ENCODE peak calls at places on chromosomes 1 and 21, in five cellular contexts. R, T, W, J and D are unnamed samples.

GRCh38 chr1:110616587-110616986 is 10.4 kb upstream of the KCNA2 start:
- DNase-seq in R (no peak), T (no peak), J (no peak), W (peak), D (no peak)

GRCh38 chr1:75135829-75136142 is 1.6 kb downstream of the LHX8 start:
- DNase-seq in R (no peak), T (no peak), J (no peak), W (no peak), D (no peak)

GRCh38 chr1:212234431-212235298 is 50.5 kb upstream of the PPP2R5A start:
- DNase-seq in R (peak), J (no peak), W (peak), T (no peak), D (no peak)

GRCh38 chr1:16981269-16981849 is 939 bp upstream of the MFAP2 start:
- DNase-seq in W (no peak), J (no peak), R (no peak), T (no peak), D (no peak)

GRCh38 chr1:221741364-221741970 is 422 bp downstream of the DUSP10 start:
- DNase-seq in J (no peak), R (no peak), T (no peak), W (peak), D (no peak)

GRCh38 chr1:41653574-41653973 is 169.1 kb upstream of the EDN2 start:
- DNase-seq in T (no peak), R (no peak), W (no peak), J (no peak), D (no peak)

GRCh38 chr1:101757985-101758384 is 238.7 kb downstream of the OLFM3 start:
- DNase-seq in R (no peak), W (no peak), T (no peak), J (no peak), D (no peak)

GRCh38 chr1:220313576-220313975 is 41.3 kb upstream of the RAB3GAP2 start:
- DNase-seq in W (no peak), J (no peak), T (no peak), R (no peak), D (no peak)

GRCh38 chr1:158652721-158653334 is 33.7 kb downstream of the SPTA1 start:
- DNase-seq in W (no peak), R (no peak), T (no peak), J (no peak), D (no peak)

GRCh38 chr21:35084869-35085268 is 35.8 kb upstream of the RUNX1 start:
- DNase-seq in W (no peak), J (no peak), T (no peak), R (no peak), D (no peak)

GRCh38 chr1:244094880-244095522 is 43.9 kb downstream of the ZBTB18 start:
- DNase-seq in T (no peak), J (no peak), R (no peak), W (no peak), D (no peak)

GRCh38 chr21:35136586-35137254 is 87.6 kb upstream of the RUNX1 start:
- DNase-seq in R (peak), W (peak), J (no peak), T (no peak), D (no peak)

GRCh38 chr21:46145159-46145839 is 10.1 kb downstream of the FTCD start:
- DNase-seq in T (no peak), J (no peak), W (no peak), R (no peak), D (no peak)

GRCh38 chr1:39391741-39392679 is 99.4 kb upstream of the BMP8A start:
- DNase-seq in W (no peak), T (no peak), J (no peak), R (peak), D (no peak)

GRCh38 chr1:44239337-44239960 is 26.2 kb downstream of the DMAP1 start:
- DNase-seq in T (no peak), W (peak), R (peak), J (no peak), D (no peak)

GRCh38 chr1:93552751-93553455 is 105.0 kb downstream of the FNBP1L start:
- DNase-seq in R (peak), J (no peak), T (no peak), W (no peak), D (no peak)

GRCh38 chr1:175072131-175072941 is 4.7 kb downstream of the TNN start:
- DNase-seq in W (no peak), J (no peak), R (no peak), T (peak), D (no peak)

GRCh38 chr1:170593612-170594011 is 61.6 kb downstream of the GORAB start:
- DNase-seq in J (no peak), W (no peak), R (no peak), T (no peak), D (no peak)

DNA sequence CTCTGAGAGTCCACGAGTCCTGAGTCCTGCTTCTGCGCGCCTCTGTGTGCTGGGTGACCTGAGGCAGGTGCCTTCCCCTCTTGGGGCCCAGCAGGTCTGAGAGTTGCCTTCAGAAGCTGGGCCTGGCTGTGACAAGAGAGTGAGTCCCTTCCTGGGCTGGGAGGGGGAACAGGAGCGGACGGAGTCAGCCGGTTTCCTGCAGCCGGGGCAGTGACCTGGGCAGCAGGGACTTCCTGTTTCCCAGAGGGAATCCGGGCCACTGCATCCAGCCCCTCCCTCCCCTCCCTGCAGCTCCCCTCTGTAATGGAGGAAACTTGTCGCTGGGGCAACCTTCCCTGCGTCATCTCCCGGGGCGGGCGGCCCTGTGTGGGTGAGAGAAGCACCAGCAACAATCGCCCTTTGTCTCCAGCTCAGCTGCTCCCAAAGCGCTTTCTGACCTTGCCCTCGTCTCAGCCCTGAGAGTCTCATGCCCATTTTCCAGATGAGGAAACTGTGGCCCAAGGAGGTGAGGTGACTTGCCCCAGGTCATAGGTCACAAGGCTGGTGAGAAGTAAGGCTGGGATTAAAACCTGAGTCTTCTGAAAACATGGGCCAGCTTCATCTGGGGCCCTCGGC is 61.1 kb downstream of the SDC3 start:
- DNase-seq in J (no peak), R (peak), W (peak), T (no peak), D (no peak)
- TF ChIP-seq POLR2AphosphoS5 in J (no peak), R (peak), W (no peak), T (no peak), D (no peak)

GRCh38 chr1:178727014-178727895 is 2.2 kb downstream of the RALGPS2 start:
- DNase-seq in J (no peak), T (no peak), W (no peak), R (no peak), D (no peak)
- TF ChIP-seq TAF1 in J (no peak), T (no peak), W (no peak), R (no peak), D (no peak)

DNA sequence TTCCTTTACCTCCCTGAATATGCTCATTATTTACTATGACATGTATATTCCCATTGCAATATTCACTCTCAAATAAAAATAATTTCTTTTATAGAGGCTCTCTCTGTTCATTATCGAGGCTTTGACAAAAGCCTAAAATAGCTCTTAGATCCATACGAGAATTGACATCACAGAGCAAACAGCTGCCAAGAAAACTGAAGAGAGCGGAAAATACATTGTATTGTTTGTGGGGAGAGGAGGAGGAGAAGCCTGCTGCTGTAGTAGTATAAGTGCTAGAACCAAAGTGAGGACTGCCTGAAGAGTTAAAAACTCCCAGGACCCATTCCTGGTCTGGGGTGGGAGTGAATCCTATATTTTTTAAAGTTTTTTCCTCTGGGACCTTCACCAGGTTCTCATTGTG is 1768.5 kb downstream of the BRINP3 start:
- DNase-seq in J (no peak), T (no peak), W (no peak), R (no peak), D (no peak)
- TF ChIP-seq POLR2A in J (no peak), T (no peak), W (no peak), R (no peak), D (no peak)

DNA sequence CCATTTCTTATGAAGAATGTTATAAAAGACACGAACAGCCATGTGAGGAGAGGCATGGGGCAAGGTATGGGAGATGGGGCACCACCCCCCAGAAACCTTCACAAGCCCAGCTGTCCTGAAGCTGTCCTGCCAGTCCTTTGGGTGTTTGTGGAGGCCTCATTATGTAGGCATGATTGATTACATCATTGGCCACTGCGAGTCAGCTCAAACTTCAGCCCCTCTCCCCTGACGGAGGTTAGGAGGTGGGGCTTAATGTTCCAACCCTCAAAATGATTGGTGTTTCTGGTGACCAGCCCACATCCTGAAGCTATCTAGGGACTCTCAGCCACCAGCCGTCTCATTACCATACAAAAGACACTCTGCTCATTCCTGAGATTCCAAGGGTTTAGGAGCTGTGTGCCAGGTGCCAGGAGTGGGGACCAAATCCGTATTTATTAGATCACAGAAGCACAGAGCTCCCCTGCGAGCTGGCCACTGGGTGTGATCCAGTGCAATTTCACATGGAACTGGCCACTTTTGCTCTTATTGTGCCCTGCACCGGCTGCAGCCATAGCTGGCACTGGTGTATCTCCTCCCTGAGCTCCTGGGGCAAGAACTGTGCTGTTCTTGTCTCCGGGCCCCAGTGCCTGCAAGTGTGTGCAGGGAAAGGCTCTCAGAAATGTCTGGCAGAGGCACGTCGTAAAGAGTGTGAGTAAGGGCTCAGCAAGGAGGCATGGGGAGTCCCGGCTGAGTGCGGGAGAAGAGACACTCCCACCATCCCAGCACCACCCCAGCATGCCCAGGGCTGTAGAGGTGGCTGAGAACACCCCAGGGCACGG is 10.5 kb downstream of the KIAA1614 start:
- DNase-seq in J (peak), W (no peak), R (peak), T (no peak), D (no peak)
- TF ChIP-seq POLR2AphosphoS5 in J (no peak), W (no peak), R (no peak), T (no peak), D (no peak)

DNA sequence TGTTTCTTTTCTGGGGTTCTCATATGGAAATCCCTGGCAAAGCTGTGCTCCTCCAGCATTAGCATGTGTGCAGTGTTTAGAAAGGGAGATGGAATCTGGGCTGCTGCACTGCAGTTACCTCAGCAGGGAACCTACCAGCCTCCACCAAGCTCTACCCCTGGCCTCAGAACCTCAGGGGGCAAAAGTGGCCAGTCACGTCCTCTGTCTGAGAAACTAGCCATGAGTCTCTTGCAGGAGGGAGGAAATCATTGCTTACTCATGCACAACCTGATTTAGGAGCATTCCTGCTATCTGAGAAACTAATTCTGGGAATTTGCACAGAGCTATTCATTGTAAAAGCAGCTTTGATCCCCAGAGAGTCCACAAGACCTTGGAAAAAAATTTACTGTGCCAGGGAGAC is 80.6 kb upstream of the IPO9 start:
- DNase-seq in T (no peak), W (no peak), R (no peak), J (no peak), D (no peak)
- TF ChIP-seq TAF1 in T (no peak), W (no peak), R (no peak), J (no peak), D (no peak)

GRCh38 chr1:87221008-87221407 is 107.7 kb upstream of the LMO4 start:
- DNase-seq in R (no peak), T (no peak), J (no peak), W (no peak), D (no peak)

GRCh38 chr1:87224209-87224608 is 104.5 kb upstream of the LMO4 start:
- DNase-seq in W (no peak), T (no peak), J (no peak), R (no peak), D (no peak)

GRCh38 chr1:87231703-87232363 is 96.8 kb upstream of the LMO4 start:
- DNase-seq in J (no peak), W (no peak), R (no peak), T (no peak), D (no peak)

GRCh38 chr1:87227651-87228050 is 101.0 kb upstream of the LMO4 start:
- DNase-seq in R (no peak), W (no peak), J (no peak), T (no peak), D (no peak)

DNA sequence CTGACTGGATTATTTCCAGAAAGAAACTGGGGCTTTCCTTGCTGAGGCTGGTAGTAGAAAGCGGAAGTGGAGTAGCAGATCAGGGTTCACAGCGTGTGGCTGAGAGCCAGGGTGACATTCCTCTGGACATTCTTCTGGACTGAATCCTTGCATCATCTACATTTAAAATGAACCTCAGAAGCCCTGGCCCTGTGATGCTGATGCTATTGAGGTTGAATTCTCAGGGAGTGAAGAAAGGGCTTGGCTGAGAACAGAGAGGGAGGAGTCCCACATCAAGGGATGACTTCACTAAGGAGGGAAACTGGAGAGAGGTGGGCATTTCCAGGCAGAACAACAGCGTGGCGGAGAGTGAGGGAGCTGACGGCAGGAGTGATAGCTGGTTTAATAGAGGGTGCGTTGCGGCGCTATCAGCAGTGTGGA is 102.3 kb upstream of the LMO4 start:
- DNase-seq in W (no peak), R (peak), J (no peak), T (no peak), D (no peak)
- TF ChIP-seq POLR2A in W (no peak), R (no peak), J (no peak), T (no peak), D (no peak)

GRCh38 chr1:23527366-23527765 is 3.7 kb downstream of the E2F2 start:
- DNase-seq in T (no peak), J (no peak), W (no peak), R (no peak), D (no peak)

GRCh38 chr1:23524163-23524562 is 6.9 kb downstream of the E2F2 start:
- DNase-seq in W (no peak), J (no peak), T (no peak), R (no peak), D (no peak)

GRCh38 chr1:23526329-23527041 is 4.5 kb downstream of the E2F2 start:
- DNase-seq in W (no peak), R (no peak), J (no peak), T (no peak), D (no peak)

GRCh38 chr1:23524716-23525401 is 6.2 kb downstream of the E2F2 start:
- DNase-seq in J (no peak), W (peak), R (no peak), T (no peak), D (peak)

GRCh38 chr1:23525558-23526174 is 5.4 kb downstream of the E2F2 start:
- DNase-seq in J (no peak), T (no peak), W (no peak), R (no peak), D (no peak)
- TF ChIP-seq POLR2AphosphoS5 in J (no peak), T (no peak), W (no peak), R (no peak), D (peak)

DNA sequence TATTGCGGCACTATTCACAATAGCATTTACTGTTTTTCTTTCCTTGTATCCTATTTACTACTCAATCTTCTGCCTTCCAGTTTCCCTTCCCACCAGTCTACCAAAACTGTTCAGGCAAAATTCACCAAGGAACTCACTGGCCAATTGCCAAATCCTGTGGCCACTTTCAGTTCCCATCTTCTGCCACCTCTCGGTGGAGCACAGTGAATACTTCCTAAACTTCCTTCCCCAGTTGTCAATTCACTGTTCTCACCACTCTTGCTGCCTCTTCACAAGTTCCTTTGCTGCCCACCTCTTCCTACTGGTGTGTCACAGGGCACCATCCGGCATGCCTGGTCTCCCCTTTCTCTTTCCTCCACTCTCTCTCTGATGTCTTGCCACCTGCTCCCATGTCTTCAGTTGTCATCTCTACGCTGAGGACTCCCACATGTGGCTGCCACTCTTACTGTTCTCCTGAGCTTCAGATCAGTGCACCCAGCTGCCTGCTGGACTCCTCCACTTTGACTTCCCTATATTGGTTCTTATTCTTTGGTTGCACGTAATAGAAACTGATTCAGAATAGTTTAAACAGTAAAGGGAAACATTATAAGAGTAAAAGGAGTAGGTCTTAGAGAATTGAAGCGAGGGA is 114.4 kb downstream of the PIK3R3 start:
- DNase-seq in T (no peak), W (no peak), J (no peak), R (no peak), D (no peak)
- TF ChIP-seq TAF1 in T (no peak), W (no peak), J (no peak), R (no peak), D (no peak)